ENCODE peak calls at places on chromosome 6, in seven cellular contexts. J is AG10803; D is effector CD4-positive, alpha-beta T cell; S is OCI-LY7; T is mesenchymal stem cell; Q is neuronal stem cell; C is activated CD8-positive, alpha-beta memory T cell treated with anti-CD3 and anti-CD28 coated beads, Interleukin-2, amount 10 ng/mL, durations not matched to agents 7 days and 5 days. K is an unnamed sample.

GRCh38 chr6:167995302-167995701 is 2.2 kb upstream of the KIF25 start:
- DNase-seq in C (no peak), J (no peak), Q (no peak), T (no peak), D (no peak), S (no peak), K (no peak)

GRCh38 chr6:101146389-101146788 is 247.1 kb upstream of the GRIK2 start:
- DNase-seq in T (no peak), Q (no peak), D (no peak), J (no peak), S (no peak), C (no peak), K (no peak)

GRCh38 chr6:27575594-27576361 is 102.9 kb upstream of the ZNF184 start:
- DNase-seq in S (no peak), J (no peak), Q (no peak), D (no peak), C (no peak), T (no peak), K (no peak)

GRCh38 chr6:130697661-130698535 is 129.3 kb upstream of the SMLR1 start:
- DNase-seq in C (peak), Q (peak), S (peak), D (peak), J (peak), T (peak), K (no peak)

GRCh38 chr6:99612551-99613397 is 6.1 kb downstream of the PRDM13 start:
- DNase-seq in S (no peak), T (no peak), C (no peak), D (no peak), Q (no peak), J (no peak), K (no peak)

GRCh38 chr6:132830236-132830799 is 15.9 kb downstream of the RPS12 start:
- DNase-seq in S (peak), J (peak), T (peak), Q (peak), C (no peak), D (no peak), K (no peak)

GRCh38 chr6:32685603-32686002 is 19.1 kb upstream of the HLA-DQB1 start:
- DNase-seq in T (peak), D (peak), Q (no peak), J (peak), C (peak), S (peak), K (no peak)

GRCh38 chr6:35096129-35096852 is 44.8 kb downstream of the TCP11 start:
- DNase-seq in S (no peak), D (no peak), T (peak), C (no peak), J (peak), Q (no peak), K (no peak)

GRCh38 chr6:12047304-12047703 is 35.2 kb downstream of the HIVEP1 start:
- DNase-seq in S (peak), T (no peak), D (no peak), C (no peak), Q (no peak), J (no peak), K (no peak)

GRCh38 chr6:12350644-12351173 is 60.5 kb downstream of the EDN1 start:
- DNase-seq in D (no peak), Q (no peak), T (no peak), J (no peak), S (no peak), C (no peak), K (no peak)

GRCh38 chr6:16248271-16248670 is 9.9 kb downstream of the GMPR start:
- DNase-seq in T (no peak), Q (no peak), J (no peak), C (no peak), S (no peak), D (no peak), K (no peak)

GRCh38 chr6:105001906-105002305 is 45.0 kb downstream of the LIN28B start:
- DNase-seq in C (no peak), Q (no peak), T (no peak), S (no peak), J (no peak), D (no peak), K (no peak)

GRCh38 chr6:55758156-55758942 is 117.0 kb downstream of the BMP5 start:
- DNase-seq in C (no peak), D (no peak), Q (no peak), T (peak), J (peak), S (no peak), K (no peak)

GRCh38 chr6:41937881-41938574 is 3.6 kb downstream of the CCND3 start:
- DNase-seq in C (peak), T (no peak), S (peak), Q (no peak), J (no peak), D (peak), K (no peak)

GRCh38 chr6:3428247-3428646 is 28.6 kb downstream of the SLC22A23 start:
- DNase-seq in D (no peak), S (no peak), T (no peak), C (no peak), Q (no peak), J (no peak), K (no peak)

GRCh38 chr6:73923899-73924485 is 228.0 kb downstream of the CD109 start:
- DNase-seq in S (no peak), J (peak), T (no peak), C (no peak), D (no peak), Q (no peak), K (no peak)

GRCh38 chr6:24882295-24882694 is 53.5 kb downstream of the RIPOR2 start:
- DNase-seq in Q (no peak), C (no peak), S (no peak), D (no peak), J (no peak), T (peak), K (no peak)

GRCh38 chr6:144340541-144341371 is 55.6 kb downstream of the UTRN start:
- DNase-seq in T (no peak), S (no peak), D (no peak), C (no peak), J (no peak), Q (no peak), K (no peak)

GRCh38 chr6:39005774-39006173 is 42.8 kb upstream of the GLP1R start:
- DNase-seq in T (no peak), Q (no peak), C (no peak), D (no peak), J (no peak), S (no peak), K (no peak)

GRCh38 chr6:7669742-7670141 is 56.2 kb upstream of the BMP6 start:
- DNase-seq in T (no peak), S (no peak), Q (no peak), C (no peak), J (no peak), D (no peak), K (no peak)

GRCh38 chr6:130993292-130993765 is 69.7 kb downstream of the EPB41L2 start:
- DNase-seq in J (no peak), D (no peak), Q (no peak), C (no peak), T (no peak), S (peak), K (no peak)

GRCh38 chr6:118594877-118595276 is 46.8 kb downstream of the PLN start:
- DNase-seq in J (no peak), D (no peak), C (no peak), T (no peak), S (no peak), Q (no peak), K (no peak)

GRCh38 chr6:26304213-26305096 is 60.5 kb upstream of the BTN3A2 start:
- DNase-seq in Q (no peak), C (peak), S (peak), D (no peak), J (peak), T (peak), K (peak)

GRCh38 chr6:93388070-93388469 is 31.3 kb downstream of the EPHA7 start:
- DNase-seq in Q (no peak), J (no peak), D (no peak), T (no peak), C (no peak), S (no peak), K (no peak)

GRCh38 chr6:65014006-65014405 is 693.0 kb downstream of the EYS start:
- DNase-seq in S (no peak), T (no peak), Q (no peak), J (no peak), D (no peak), C (no peak), K (no peak)